ENCODE peak calls at places on chromosome 10, in four cellular contexts. A, K, O and R are unnamed samples.

GRCh38 chr10:84267503-84268126 is 22.8 kb downstream of the RGR start:
- DNase-seq in O (peak; percentile 42), A (peak; percentile 48), K (peak; percentile 72), R (no peak)

GRCh38 chr10:3791974-3792633 is 7.1 kb upstream of the KLF6 start:
- DNase-seq in K (no peak), O (no peak), A (no peak), R (no peak)

GRCh38 chr10:132876131-132876860 is 66.1 kb downstream of the CFAP46 start:
- DNase-seq in O (no peak), K (no peak), A (peak; percentile 7), R (no peak)

GRCh38 chr10:101397140-101397539 is 43.2 kb downstream of the BTRC start:
- DNase-seq in K (peak; percentile 20), O (no peak), A (no peak), R (no peak)

GRCh38 chr10:47361293-47361692 is 13.1 kb downstream of the RBP3 start:
- DNase-seq in O (peak; percentile 65), A (peak; percentile 38), K (peak; percentile 34), R (no peak)

GRCh38 chr10:54094321-54094720 is 706.7 kb downstream of the PCDH15 start:
- DNase-seq in A (no peak), O (no peak), K (no peak), R (no peak)

GRCh38 chr10:114174462-114175190 is 623 bp upstream of the CCDC186 start:
- DNase-seq in A (peak; percentile 64), O (no peak), K (peak; percentile 80), R (no peak)

GRCh38 chr10:77576633-77577032 is 61.0 kb downstream of the KCNMA1 start:
- DNase-seq in O (no peak), A (no peak), K (no peak), R (no peak)

GRCh38 chr10:94125856-94126255 is 132.1 kb downstream of the PLCE1 start:
- DNase-seq in K (peak; percentile 59), A (no peak), O (no peak), R (no peak)

GRCh38 chr10:129332476-129332875 is 134.6 kb upstream of the MGMT start:
- DNase-seq in K (no peak), O (peak; percentile 16), A (no peak), R (no peak)
- TF ChIP-seq CTCF in K (no peak), O (peak; percentile 53), A (no peak), R (no peak)

DNA sequence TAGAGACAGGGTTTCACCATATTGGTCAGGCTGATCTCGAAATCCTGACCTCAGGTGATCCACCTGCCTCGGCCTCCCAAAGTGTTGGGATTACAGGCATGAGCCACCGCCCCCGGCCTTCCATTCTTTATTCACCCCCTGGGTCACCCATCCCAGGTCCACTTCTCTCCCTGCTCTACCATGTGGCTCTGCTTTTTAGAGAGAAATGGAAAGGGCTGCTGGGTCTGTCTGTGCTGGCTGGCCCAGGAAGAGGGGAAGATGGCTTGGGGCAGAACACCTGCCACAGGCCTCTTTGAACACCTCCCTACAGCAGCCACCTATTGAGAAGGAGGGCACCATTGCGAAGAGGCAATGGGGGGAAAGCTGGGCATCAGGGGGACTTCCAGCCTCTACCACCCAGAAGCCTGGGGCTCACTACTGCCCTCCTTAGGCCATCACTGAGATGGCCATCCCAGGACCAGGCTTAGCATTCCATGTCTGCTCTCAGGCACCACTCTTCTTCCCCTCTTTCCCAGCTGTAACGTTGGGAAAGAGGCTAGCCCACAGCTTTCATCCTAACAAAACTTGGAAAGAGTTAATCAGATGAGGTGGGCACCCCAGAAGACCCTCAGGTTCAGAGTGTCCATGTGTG is 256.3 kb downstream of the GRID1 start:
- DNase-seq in O (no peak), K (no peak), A (no peak), R (no peak)
- TF ChIP-seq CTCF in O (peak; percentile 32), K (no peak), A (no peak), R (no peak)

GRCh38 chr10:58963723-58964124 is 212.7 kb upstream of the PHYHIPL start:
- DNase-seq in O (peak; percentile 38), K (no peak), A (no peak), R (no peak)

GRCh38 chr10:58967551-58968418 is 208.7 kb upstream of the PHYHIPL start:
- DNase-seq in K (peak; percentile 18), A (peak; percentile 31), O (peak; percentile 57), R (no peak)

GRCh38 chr10:58965855-58966254 is 210.6 kb upstream of the PHYHIPL start:
- DNase-seq in K (no peak), O (no peak), A (no peak), R (no peak)

GRCh38 chr10:58957517-58957916 is 218.9 kb upstream of the PHYHIPL start:
- DNase-seq in A (no peak), K (no peak), O (no peak), R (no peak)

GRCh38 chr10:58963101-58963534 is 213.3 kb upstream of the PHYHIPL start:
- DNase-seq in K (no peak), A (no peak), O (no peak), R (no peak)
- TF ChIP-seq CTCF in K (peak; percentile 14), A (no peak), O (peak; percentile 50), R (no peak)

GRCh38 chr10:116030576-116030975 is 242.4 kb downstream of the GFRA1 start:
- DNase-seq in A (no peak), O (no peak), K (no peak), R (no peak)

GRCh38 chr10:116027355-116027754 is 245.7 kb downstream of the GFRA1 start:
- DNase-seq in K (no peak), A (no peak), O (no peak), R (no peak)

GRCh38 chr10:116024479-116024878 is 248.5 kb downstream of the GFRA1 start:
- DNase-seq in O (no peak), K (no peak), A (no peak), R (no peak)

GRCh38 chr10:116029826-116030225 is 243.2 kb downstream of the GFRA1 start:
- DNase-seq in K (no peak), O (no peak), A (no peak), R (no peak)

GRCh38 chr10:116026315-116026714 is 246.7 kb downstream of the GFRA1 start:
- DNase-seq in O (no peak), A (no peak), K (no peak), R (no peak)
- TF ChIP-seq CTCF in O (peak; percentile 18), A (no peak), K (no peak), R (no peak)

GRCh38 chr10:61981460-61981859 is 80.0 kb downstream of the ARID5B start:
- DNase-seq in O (no peak), K (peak; percentile 37), A (no peak), R (no peak)

GRCh38 chr10:61973923-61974322 is 72.4 kb downstream of the ARID5B start:
- DNase-seq in O (no peak), K (no peak), A (no peak), R (no peak)

GRCh38 chr10:61974611-61975010 is 73.1 kb downstream of the ARID5B start:
- DNase-seq in K (no peak), O (no peak), A (peak; percentile 60), R (no peak)

GRCh38 chr10:61975107-61975932 is 73.8 kb downstream of the ARID5B start:
- DNase-seq in K (peak; percentile 82), A (no peak), O (no peak), R (no peak)

GRCh38 chr10:61978965-61979364 is 77.5 kb downstream of the ARID5B start:
- DNase-seq in O (no peak), K (no peak), A (no peak), R (no peak)
- TF ChIP-seq CTCF in O (no peak), K (no peak), A (no peak), R (no peak)

GRCh38 chr10:103676058-103676785 is 179.2 kb downstream of the SH3PXD2A start:
- DNase-seq in A (no peak), K (peak; percentile 74), O (no peak), R (no peak)

GRCh38 chr10:103678104-103678526 is 177.3 kb downstream of the SH3PXD2A start:
- DNase-seq in O (peak; percentile 49), K (peak; percentile 63), A (peak; percentile 71), R (peak; percentile 79)

GRCh38 chr10:103679096-103679790 is 176.1 kb downstream of the SH3PXD2A start:
- DNase-seq in A (no peak), O (no peak), K (no peak), R (no peak)

GRCh38 chr10:103677486-103677885 is 177.9 kb downstream of the SH3PXD2A start:
- DNase-seq in K (no peak), A (no peak), O (no peak), R (no peak)

GRCh38 chr10:103676851-103677417 is 178.4 kb downstream of the SH3PXD2A start:
- DNase-seq in K (peak; percentile 46), A (no peak), O (no peak), R (no peak)
- TF ChIP-seq CTCF in K (no peak), A (no peak), O (no peak), R (no peak)

DNA sequence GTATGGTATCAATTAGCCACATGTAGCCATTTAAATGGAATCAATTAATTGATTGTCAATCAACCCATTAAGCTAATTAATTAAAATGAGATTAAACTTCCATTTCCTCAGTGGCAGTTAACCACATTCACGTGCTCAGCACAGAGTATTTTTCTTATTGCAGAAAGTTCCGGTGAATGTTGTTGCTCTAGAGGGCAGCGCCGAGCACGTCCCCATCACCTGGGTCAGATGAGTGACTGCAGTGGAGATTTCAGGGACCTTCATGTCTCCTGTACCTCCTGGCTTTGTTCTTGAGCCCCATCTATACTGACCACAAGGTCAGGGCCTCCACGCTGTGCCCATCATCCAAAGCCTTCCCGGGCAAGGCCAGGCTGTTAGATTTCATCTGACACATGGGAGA is 168.8 kb upstream of the MKI67 start:
- DNase-seq in A (no peak), O (no peak), K (no peak), R (no peak)
- TF ChIP-seq CTCF in A (no peak), O (no peak), K (no peak), R (no peak)